ENCODE peak calls at places on chromosome 2, in five cellular contexts. X is AG09309; Y is AG08395; G is activated CD4-positive, alpha-beta T cell treated with anti-CD3 and anti-CD28 coated beads for 24 hours; R is smooth muscle cell of the brain vasculature. A is an unnamed sample.

GRCh38 chr2:88892788-88893187 is 201.3 kb downstream of the RPIA start:
- DNase-seq in X (no peak), Y (no peak), G (no peak), R (no peak), A (no peak)

GRCh38 chr2:88218971-88219370 is 48.8 kb downstream of the THNSL2 start:
- DNase-seq in X (no peak), Y (no peak), G (no peak), R (no peak), A (no peak)

GRCh38 chr2:235946590-235946989 is 221.6 kb downstream of the GBX2 start:
- DNase-seq in X (no peak), Y (no peak), G (no peak), R (no peak), A (no peak)

GRCh38 chr2:121640380-121641326 is 8.6 kb downstream of the CLASP1 start:
- DNase-seq in X (no peak), Y (no peak), G (no peak), R (no peak), A (no peak)

GRCh38 chr2:121297217-121297830 is 12.3 kb upstream of the TFCP2L1 start:
- DNase-seq in X (no peak), Y (peak), G (no peak), R (peak), A (no peak)

GRCh38 chr2:236174608-236175001 is 6.4 kb upstream of the GBX2 start:
- DNase-seq in X (no peak), Y (no peak), G (no peak), R (no peak), A (no peak)

GRCh38 chr2:26735096-26735495 is 29.0 kb upstream of the SLC35F6 start:
- DNase-seq in X (peak), Y (peak), G (no peak), R (peak), A (peak)

GRCh38 chr2:117470311-117471095 is 344.0 kb upstream of the DDX18 start:
- DNase-seq in X (no peak), Y (no peak), G (no peak), R (no peak), A (no peak)

GRCh38 chr2:228917195-228917594 is 353.9 kb downstream of the PID1 start:
- DNase-seq in X (no peak), Y (peak), G (no peak), R (no peak), A (peak)

GRCh38 chr2:32484907-32485306 is 128.1 kb downstream of the BIRC6 start:
- DNase-seq in X (peak), Y (peak), G (no peak), R (peak), A (peak)

GRCh38 chr2:237227190-237227988 is 141.7 kb downstream of the COPS8 start:
- DNase-seq in X (peak), Y (peak), G (no peak), R (peak), A (peak)

GRCh38 chr2:20629181-20629580 is 21.7 kb downstream of the HS1BP3 start:
- DNase-seq in X (no peak), Y (no peak), G (no peak), R (no peak), A (no peak)

GRCh38 chr2:199716807-199717586 is 134.0 kb downstream of the FTCDNL1 start:
- DNase-seq in X (no peak), Y (no peak), G (no peak), R (no peak), A (no peak)

GRCh38 chr2:2331905-2332280 is 818 bp upstream of the MYT1L start:
- DNase-seq in X (no peak), Y (no peak), G (no peak), R (no peak), A (no peak)

GRCh38 chr2:128754246-128754724 is 435.6 kb upstream of the HS6ST1 start:
- DNase-seq in X (no peak), Y (no peak), G (no peak), R (no peak), A (no peak)

GRCh38 chr2:99067871-99068270 is 73.6 kb upstream of the C2orf15 start:
- DNase-seq in X (no peak), Y (no peak), G (no peak), R (no peak), A (no peak)

GRCh38 chr2:142629193-142629592 is 248.3 kb upstream of the KYNU start:
- DNase-seq in X (no peak), Y (no peak), G (no peak), R (no peak), A (no peak)

GRCh38 chr2:172280820-172281454 is 146.4 kb upstream of the ITGA6 start:
- DNase-seq in X (no peak), Y (no peak), G (no peak), R (no peak), A (no peak)

GRCh38 chr2:68974946-68975665 is 670 bp downstream of the GKN1 start:
- DNase-seq in X (no peak), Y (no peak), G (no peak), R (no peak), A (peak)

GRCh38 chr2:217666338-217666737 is 336.5 kb downstream of the TNS1 start:
- DNase-seq in X (peak), Y (peak), G (no peak), R (no peak), A (no peak)

GRCh38 chr2:55232863-55233657 is 572 bp downstream of the RPS27A start:
- DNase-seq in X (no peak), Y (peak), G (peak), R (no peak), A (no peak)

GRCh38 chr2:197297772-197298318 is 12.7 kb downstream of the ANKRD44 start:
- DNase-seq in X (no peak), Y (no peak), G (no peak), R (no peak), A (no peak)

A was measured in skeletal muscle cell.